ENCODE peak calls at places on chromosomes 5 and 9, in four cellular contexts. B is cardiac muscle cell, A is thyroid gland, V is left ventricle myocardium inferior. D is an unnamed sample. For H3K9me3, the result is how much of the 10 kb centered on the place peaks cover.

GRCh38 chr5:102778478-102778877 is 23.4 kb downstream of the PAM start:
- DNase-seq in B (no peak), V (no peak), A (no peak), D (no peak)

GRCh38 chr5:76386360-76386759 is 16.7 kb upstream of the IQGAP2 start:
- DNase-seq in V (no peak), A (peak), B (no peak), D (peak)

GRCh38 chr5:149264432-149265069 is 7.1 kb upstream of the AFAP1L1 start:
- DNase-seq in A (no peak), V (no peak), B (peak), D (no peak)

GRCh38 chr9:107447834-107448233 is 41.7 kb downstream of the KLF4 start:
- DNase-seq in B (no peak), V (no peak), A (no peak), D (no peak)

GRCh38 chr5:175711031-175711430 is 53.2 kb downstream of the HRH2 start:
- DNase-seq in B (no peak), A (no peak), V (no peak), D (no peak)

GRCh38 chr9:109493648-109494047 is 4.5 kb downstream of the PTPN3 start:
- DNase-seq in A (no peak), B (no peak), V (no peak), D (no peak)

GRCh38 chr9:105656131-105656921 is 5.9 kb upstream of the TAL2 start:
- DNase-seq in V (peak), B (peak), A (peak), D (peak)

GRCh38 chr5:122615146-122615545 is 159.7 kb upstream of the SNX2 start:
- DNase-seq in B (no peak), V (no peak), A (no peak), D (no peak)

GRCh38 chr5:125349432-125349831 is 603.0 kb upstream of the ZNF608 start:
- DNase-seq in A (no peak), B (peak), V (no peak), D (no peak)

GRCh38 chr5:95763941-95764340 is 32.8 kb downstream of the RHOBTB3 start:
- DNase-seq in B (no peak), V (no peak), A (no peak), D (no peak)

GRCh38 chr9:94554439-94555331 is at the start of gene PCAT7:
- DNase-seq in A (peak), V (no peak), B (peak), D (peak)

GRCh38 chr9:98900725-98901124 is 43.0 kb upstream of the COL15A1 start:
- DNase-seq in B (no peak), V (no peak), A (no peak), D (no peak)

GRCh38 chr5:98816574-98817222 is 43.2 kb downstream of the RGMB start:
- DNase-seq in V (no peak), B (no peak), A (peak), D (no peak)

GRCh38 chr5:159559337-159559736 is 229.1 kb upstream of the IL12B start:
- DNase-seq in A (no peak), B (no peak), V (no peak), D (no peak)

GRCh38 chr9:133945314-133945975 is 46.7 kb downstream of the VAV2 start:
- DNase-seq in B (no peak), V (peak), A (no peak), D (no peak)

GRCh38 chr9:123282343-123283047 is 14.1 kb upstream of the STRBP start:
- DNase-seq in V (peak), A (peak), B (peak), D (peak)

GRCh38 chr5:133244242-133244641 is 192.4 kb downstream of the HSPA4 start:
- DNase-seq in B (no peak), A (no peak), V (no peak), D (no peak)

GRCh38 chr9:91208837-91209236 is 152.9 kb downstream of the AUH start:
- DNase-seq in A (no peak), B (no peak), V (no peak), D (no peak)

GRCh38 chr9:72203205-72203803 is 54.1 kb downstream of the GDA start:
- DNase-seq in B (peak), V (no peak), A (no peak), D (peak)

GRCh38 chr9:12817702-12818101 is 42.9 kb downstream of the LURAP1L start:
- DNase-seq in A (peak), V (no peak), B (no peak), D (no peak)

GRCh38 chr9:132487351-132487791 is 77.4 kb downstream of the CFAP77 start:
- DNase-seq in V (no peak), B (no peak), A (no peak), D (no peak)

GRCh38 chr5:123000731-123001130 is 35.8 kb downstream of the PPIC start:
- DNase-seq in V (no peak), B (no peak), A (no peak), D (no peak)

GRCh38 chr9:35935755-35936509 is 22.0 kb downstream of the OR2S2 start:
- DNase-seq in A (no peak), B (no peak), V (no peak), D (no peak)

GRCh38 chr5:160423025-160423554 is 1.4 kb downstream of the PTTG1 start:
- DNase-seq in A (no peak), V (no peak), B (no peak), D (no peak)

GRCh38 chr5:66595877-66596790 is at the start of gene MAST4:
- DNase-seq in A (peak), V (peak), B (peak), D (peak)

GRCh38 chr5:66646570-66646969 is 50.4 kb downstream of the MAST4 start:
- DNase-seq in V (no peak), B (no peak), A (no peak), D (no peak)

GRCh38 chr9:105678163-105678562 is 15.9 kb downstream of the TAL2 start:
- DNase-seq in B (no peak), A (no peak), V (no peak), D (no peak)

GRCh38 chr5:145495741-145496140 is 339.4 kb downstream of the PRELID2 start:
- DNase-seq in V (no peak), B (no peak), A (no peak), D (no peak)

GRCh38 chr5:138760448-138761110 is 7.4 kb downstream of the CTNNA1 start:
- DNase-seq in B (no peak), A (peak), V (no peak), D (no peak)

GRCh38 chr5:83149671-83150070 is 72.3 kb downstream of the XRCC4 start:
- DNase-seq in V (no peak), B (no peak), A (no peak), D (no peak)

GRCh38 chr5:132775439-132776076 is 1.5 kb downstream of the SEPTIN8 start:
- DNase-seq in A (peak), B (peak), V (no peak), D (no peak)

GRCh38 chr5:111737716-111738115 is 19.3 kb downstream of the NREP start:
- DNase-seq in A (no peak), V (no peak), B (no peak), D (no peak)

GRCh38 chr5:143386725-143387124 is 16.8 kb downstream of the NR3C1 start:
- DNase-seq in V (no peak), A (no peak), B (no peak), D (no peak)

DNA sequence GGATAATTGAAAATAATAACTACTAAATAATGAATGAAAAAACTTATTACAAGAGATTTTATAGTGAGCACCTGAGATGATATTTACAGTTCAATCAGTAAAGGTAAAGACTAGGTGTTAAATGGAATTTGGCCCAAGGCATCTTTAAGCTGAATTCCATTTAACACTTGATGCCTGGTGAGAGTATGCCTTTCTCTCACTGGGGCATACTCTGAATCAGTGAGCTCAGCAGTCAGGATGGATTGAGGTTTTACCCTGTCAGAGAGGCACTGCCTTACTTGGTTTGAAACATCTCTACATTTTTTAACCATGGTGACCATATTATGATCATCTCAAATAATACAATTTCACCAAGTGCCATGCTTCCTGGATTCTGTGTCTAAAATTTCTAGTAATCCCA is 1416.3 kb downstream of the MAT2B start:
- DNase-seq in B (no peak), A (no peak), V (no peak), D (no peak)
- H3K9me3 ChIP-seq in B (under half), A (under half), V (half or more), D (under half)

GRCh38 chr5:172757394-172758010 is 13.5 kb downstream of the DUSP1 start:
- DNase-seq in B (no peak), V (no peak), A (no peak), D (no peak)
- H3K27ac ChIP-seq in B (no peak), V (peak), A (no peak), D (no peak)

GRCh38 chr5:25570067-25570583 is 925.3 kb upstream of the CDH10 start:
- DNase-seq in V (no peak), A (no peak), B (no peak), D (no peak)
- H3K9me3 ChIP-seq in V (under half), A (under half), B (under half), D (under half)

GRCh38 chr9:124783830-124784229 is 6.9 kb downstream of the OLFML2A start:
- DNase-seq in A (no peak), B (no peak), V (no peak), D (no peak)
- H3K27ac ChIP-seq in A (peak), B (no peak), V (peak), D (no peak)

GRCh38 chr9:117907420-117907819 is 203.2 kb downstream of the TLR4 start:
- DNase-seq in B (no peak), V (no peak), A (no peak), D (no peak)
- H3K9me3 ChIP-seq in B (under half), V (under half), A (under half), D (under half)

GRCh38 chr5:32233220-32233695 is 59.1 kb upstream of the GOLPH3 start:
- DNase-seq in B (no peak), V (no peak), A (peak), D (no peak)
- H3K27ac ChIP-seq in B (no peak), V (peak), A (peak), D (peak)

GRCh38 chr9:137953683-137954438 is 76.3 kb downstream of the CACNA1B start:
- DNase-seq in A (no peak), V (no peak), B (no peak), D (peak)

GRCh38 chr9:137955586-137955985 is 78.0 kb downstream of the CACNA1B start:
- DNase-seq in V (no peak), B (no peak), A (no peak), D (no peak)

GRCh38 chr9:137956688-137957385 is 79.3 kb downstream of the CACNA1B start:
- DNase-seq in V (no peak), B (no peak), A (peak), D (no peak)

GRCh38 chr9:137955224-137955570 is 77.6 kb downstream of the CACNA1B start:
- DNase-seq in A (no peak), B (no peak), V (no peak), D (peak)

GRCh38 chr9:137956039-137956438 is 78.5 kb downstream of the CACNA1B start:
- DNase-seq in V (no peak), B (no peak), A (no peak), D (no peak)
- H3K9me3 ChIP-seq in V (under half), B (under half), A (under half), D (under half)

GRCh38 chr9:128913048-128913900 is 7.5 kb upstream of the PHYHD1 start:
- DNase-seq in B (no peak), A (no peak), V (no peak), D (no peak)
- H3K27ac ChIP-seq in B (no peak), A (peak), V (peak), D (peak)

GRCh38 chr5:141430332-141431113 is at the start of gene PCDHGA12:
- DNase-seq in A (peak), B (no peak), V (peak), D (no peak)
- H3K9me3 ChIP-seq in A (under half), B (under half), V (half or more), D (under half)

D was measured in testis.